ENCODE peak calls at places on chromosomes 13 and 19, in eight cellular contexts. L is activated naive CD4-positive, alpha-beta T cell; A is SHP77; D is stimulated activated naive CD8-positive, alpha-beta T cell treated with anti-CD3 and anti-CD28 coated beads, Interleukin-15, Interleukin-2, amounts not matched to agents 100 U/mL and 50 U/mL, for 24 hours; N is GOT3; C is DMS153; Z is stimulated activated CD4-positive, alpha-beta T cell treated with anti-CD3 and anti-CD28 coated beads, Interleukin-1b, Interleukin-23, amount 100 ng/mL, for 4 hours; P is heart right ventricle. R is an unnamed sample.

GRCh38 chr19:15871570-15871969 is 26.3 kb downstream of the CYP4F2 start:
- DNase-seq in L (no peak), D (peak), A (peak), N (no peak), Z (no peak), C (no peak), P (no peak), R (no peak)

GRCh38 chr19:8506402-8506957 is 4.0 kb upstream of the PRAM1 start:
- DNase-seq in P (no peak), D (no peak), Z (no peak), C (peak), A (peak), N (no peak), L (no peak), R (no peak)

GRCh38 chr13:99151516-99151915 is 49.1 kb upstream of the UBAC2 start:
- DNase-seq in N (no peak), D (peak), L (no peak), C (no peak), P (no peak), Z (no peak), A (no peak), R (no peak)

GRCh38 chr13:19161308-19161707 is 20.3 kb downstream of the TUBA3C start:
- DNase-seq in D (no peak), N (no peak), C (no peak), L (no peak), P (no peak), Z (no peak), A (no peak), R (no peak)

GRCh38 chr13:66933994-66934393 is 296.1 kb downstream of the PCDH9 start:
- DNase-seq in A (no peak), D (no peak), N (no peak), C (no peak), P (no peak), Z (no peak), L (no peak), R (no peak)

GRCh38 chr19:38656171-38656981 is 8.9 kb downstream of the ACTN4 start:
- DNase-seq in Z (peak), L (no peak), N (no peak), A (no peak), P (no peak), D (peak), C (no peak), R (no peak)

GRCh38 chr19:41700381-41701195 is 7.8 kb upstream of the CEACAM5 start:
- DNase-seq in A (no peak), D (no peak), N (no peak), C (no peak), P (no peak), Z (no peak), L (no peak), R (no peak)

GRCh38 chr13:93559718-93560117 is 333.1 kb downstream of the GPC6 start:
- DNase-seq in Z (no peak), D (no peak), C (peak), P (no peak), N (no peak), A (peak), L (no peak), R (no peak)

GRCh38 chr19:1261863-1262686 is 7.1 kb upstream of the CIRBP start:
- DNase-seq in C (no peak), A (no peak), D (peak), P (peak), L (no peak), N (no peak), Z (no peak), R (no peak)

GRCh38 chr19:36686365-36687213 is 823 bp upstream of the ZNF567 start:
- DNase-seq in A (no peak), L (no peak), P (peak), C (no peak), D (no peak), N (no peak), Z (no peak), R (no peak)

GRCh38 chr19:52734340-52734892 is 428 bp downstream of the ZNF611 start:
- DNase-seq in D (peak), P (peak), A (no peak), C (no peak), Z (no peak), L (no peak), N (no peak), R (no peak)

GRCh38 chr19:56942749-56943148 is 102.2 kb upstream of the PEG3 start:
- DNase-seq in D (no peak), C (no peak), N (no peak), L (peak), Z (no peak), P (peak), A (no peak), R (no peak)

GRCh38 chr19:52138614-52139290 is 986 bp downstream of the ZNF616 start:
- DNase-seq in P (no peak), L (no peak), D (peak), A (no peak), N (no peak), C (no peak), Z (peak), R (peak)

GRCh38 chr19:40159744-40160143 is 31.5 kb upstream of the MAP3K10 start:
- DNase-seq in Z (no peak), P (no peak), D (no peak), L (no peak), A (no peak), C (no peak), N (no peak), R (no peak)

GRCh38 chr13:19713186-19713965 is 69.4 kb downstream of the PSPC1 start:
- DNase-seq in P (no peak), C (no peak), D (no peak), A (no peak), L (no peak), Z (no peak), N (no peak), R (no peak)

R was measured in DMS 273 treated with DMSO at 0.1 percent for 48 hours.